ENCODE peak calls at places on chromosomes 12 and 14, in nine cellular contexts. One of them, this sample, is unnamed.
A peak's percentile ranks its signal among the peaks of the same experiment; 100 is the strongest.

GRCh38 chr14:33932526-33933292 is 18.2 kb downstream of the EGLN3 start:
- DNase-seq in stomach: no peak
- DNase-seq in heart left ventricle: no peak
- DNase-seq in ovary: no peak
- DNase-seq in uterus: no peak
- DNase-seq in body of pancreas: no peak
- DNase-seq in IMR-90: no peak
- DNase-seq in gastrocnemius medialis: no peak
- DNase-seq in A549: no peak
- DNase-seq in this sample: no peak

GRCh38 chr12:125071456-125071855 is 6.2 kb downstream of the AACS start:
- DNase-seq in stomach: no peak
- DNase-seq in heart left ventricle: no peak
- DNase-seq in ovary: no peak
- DNase-seq in uterus: no peak
- DNase-seq in body of pancreas: no peak
- DNase-seq in IMR-90: no peak
- DNase-seq in gastrocnemius medialis: no peak
- DNase-seq in A549: no peak
- DNase-seq in this sample: no peak

GRCh38 chr14:58669556-58670200 is 31.9 kb downstream of the DACT1 start:
- DNase-seq in stomach: no peak
- DNase-seq in heart left ventricle: no peak
- DNase-seq in ovary: no peak
- DNase-seq in uterus: no peak
- DNase-seq in body of pancreas: no peak
- DNase-seq in IMR-90: no peak
- DNase-seq in gastrocnemius medialis: no peak
- DNase-seq in A549: no peak
- DNase-seq in this sample: no peak

GRCh38 chr12:68373836-68374314 is 41.7 kb upstream of the MDM1 start:
- DNase-seq in stomach: no peak
- DNase-seq in heart left ventricle: no peak
- DNase-seq in ovary: no peak
- DNase-seq in uterus: no peak
- DNase-seq in body of pancreas: no peak
- DNase-seq in IMR-90: no peak
- DNase-seq in gastrocnemius medialis: no peak
- DNase-seq in A549: no peak
- DNase-seq in this sample: no peak

GRCh38 chr14:31965735-31966598 is 111.1 kb upstream of the ARHGAP5 start:
- DNase-seq in stomach: no peak
- DNase-seq in heart left ventricle: no peak
- DNase-seq in ovary: peak; percentile 56
- DNase-seq in uterus: no peak
- DNase-seq in body of pancreas: no peak
- DNase-seq in IMR-90: peak; percentile 4
- DNase-seq in gastrocnemius medialis: no peak
- DNase-seq in A549: no peak
- DNase-seq in this sample: peak; percentile 70

GRCh38 chr12:76586764-76587395 is 27.3 kb upstream of the OSBPL8 start:
- DNase-seq in stomach: no peak
- DNase-seq in heart left ventricle: no peak
- DNase-seq in ovary: no peak
- DNase-seq in uterus: peak; percentile 35
- DNase-seq in body of pancreas: peak; percentile 13
- DNase-seq in IMR-90: peak; percentile 67
- DNase-seq in gastrocnemius medialis: peak; percentile 30
- DNase-seq in A549: no peak
- DNase-seq in this sample: peak; percentile 44

GRCh38 chr12:132557969-132558856 is 52.2 kb downstream of the LRCOL1 start:
- DNase-seq in stomach: no peak
- DNase-seq in heart left ventricle: no peak
- DNase-seq in ovary: no peak
- DNase-seq in uterus: no peak
- DNase-seq in body of pancreas: no peak
- DNase-seq in IMR-90: no peak
- DNase-seq in gastrocnemius medialis: no peak
- DNase-seq in A549: no peak
- DNase-seq in this sample: no peak

GRCh38 chr12:64633186-64633939 is 23.1 kb downstream of the RASSF3 start:
- DNase-seq in stomach: no peak
- DNase-seq in heart left ventricle: no peak
- DNase-seq in ovary: no peak
- DNase-seq in uterus: no peak
- DNase-seq in body of pancreas: no peak
- DNase-seq in IMR-90: no peak
- DNase-seq in gastrocnemius medialis: no peak
- DNase-seq in A549: no peak
- DNase-seq in this sample: no peak

GRCh38 chr14:95155044-95155443 is 2.3 kb downstream of the DICER1 start:
- DNase-seq in stomach: no peak
- DNase-seq in heart left ventricle: no peak
- DNase-seq in ovary: no peak
- DNase-seq in uterus: no peak
- DNase-seq in body of pancreas: no peak
- DNase-seq in IMR-90: no peak
- DNase-seq in gastrocnemius medialis: no peak
- DNase-seq in A549: no peak
- DNase-seq in this sample: no peak

GRCh38 chr14:95156765-95157194 is 549 bp downstream of the DICER1 start:
- DNase-seq in stomach: peak; percentile 46
- DNase-seq in heart left ventricle: peak; percentile 72
- DNase-seq in ovary: peak; percentile 37
- DNase-seq in uterus: peak; percentile 24
- DNase-seq in body of pancreas: peak; percentile 60
- DNase-seq in IMR-90: peak; percentile 19
- DNase-seq in gastrocnemius medialis: peak; percentile 42
- DNase-seq in A549: peak; percentile 21
- DNase-seq in this sample: peak; percentile 50

GRCh38 chr14:95156153-95156764 is 1.1 kb downstream of the DICER1 start:
- DNase-seq in stomach: no peak
- DNase-seq in heart left ventricle: no peak
- DNase-seq in ovary: no peak
- DNase-seq in uterus: no peak
- DNase-seq in body of pancreas: no peak
- DNase-seq in IMR-90: peak; percentile 25
- DNase-seq in gastrocnemius medialis: no peak
- DNase-seq in A549: no peak
- DNase-seq in this sample: peak; percentile 33

GRCh38 chr14:95157987-95158712 is 821 bp upstream of the DICER1 start:
- DNase-seq in stomach: no peak
- DNase-seq in heart left ventricle: no peak
- DNase-seq in ovary: no peak
- DNase-seq in uterus: no peak
- DNase-seq in body of pancreas: no peak
- DNase-seq in IMR-90: no peak
- DNase-seq in gastrocnemius medialis: no peak
- DNase-seq in A549: peak; percentile 57
- DNase-seq in this sample: no peak

DNA sequence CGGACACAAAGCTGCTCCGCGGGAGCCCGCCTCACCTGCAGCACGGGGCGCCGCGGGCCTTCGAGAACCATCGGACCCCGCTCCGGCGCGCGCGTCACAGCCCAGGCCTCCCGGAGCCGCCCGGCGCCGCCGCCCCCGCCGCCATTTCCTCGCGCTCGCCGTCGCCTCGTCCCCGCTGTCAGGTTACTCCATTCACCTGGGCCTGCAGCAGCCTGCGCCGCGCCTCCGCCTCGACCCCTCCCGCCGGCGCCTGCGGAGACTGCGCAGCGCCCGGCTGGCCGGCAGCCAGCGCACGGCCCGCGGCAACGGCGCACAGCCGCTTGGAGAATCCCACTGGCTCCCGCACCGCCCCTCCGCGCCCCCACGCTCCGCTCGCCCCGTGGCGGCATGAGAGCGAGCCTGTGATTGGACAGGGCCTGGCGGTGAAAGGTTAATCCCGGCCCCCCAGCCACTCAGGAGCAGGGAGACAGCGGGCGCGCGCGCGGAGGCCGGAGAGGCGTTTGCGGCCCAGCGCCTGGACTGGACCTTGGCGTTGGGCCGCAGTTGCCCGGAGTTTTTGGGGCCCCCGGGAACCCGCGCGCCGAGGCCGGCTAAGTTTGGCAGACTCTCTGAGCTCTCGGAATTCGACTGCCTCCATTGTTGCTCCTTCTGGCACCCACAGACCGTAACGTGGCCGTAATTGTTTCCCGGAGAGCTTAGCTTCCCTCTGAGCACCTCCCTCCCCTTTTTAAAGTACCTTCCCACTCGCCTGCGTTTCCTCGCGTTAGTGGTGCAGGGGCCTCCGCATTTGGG is at the start of gene DICER1:
- DNase-seq in stomach: peak; percentile 99
- DNase-seq in heart left ventricle: peak; percentile 99
- DNase-seq in ovary: peak; percentile 98
- DNase-seq in uterus: peak; percentile 97
- DNase-seq in body of pancreas: peak; percentile 98
- DNase-seq in IMR-90: peak; percentile 89
- DNase-seq in gastrocnemius medialis: peak; percentile 96
- DNase-seq in A549: peak; percentile 94
- DNase-seq in this sample: peak; percentile 98
- TF ChIP-seq POLR2A in stomach: peak; percentile 25
- TF ChIP-seq POLR2A in heart left ventricle: peak; percentile 84
- TF ChIP-seq POLR2A in ovary: peak; percentile 61
- TF ChIP-seq POLR2A in uterus: peak; percentile 66
- TF ChIP-seq POLR2A in body of pancreas: peak; percentile 63
- TF ChIP-seq POLR2A in IMR-90: peak; percentile 50
- TF ChIP-seq POLR2A in gastrocnemius medialis: peak; percentile 77
- TF ChIP-seq POLR2A in A549: peak; percentile 48
- TF ChIP-seq POLR2A in this sample: no peak

DNA sequence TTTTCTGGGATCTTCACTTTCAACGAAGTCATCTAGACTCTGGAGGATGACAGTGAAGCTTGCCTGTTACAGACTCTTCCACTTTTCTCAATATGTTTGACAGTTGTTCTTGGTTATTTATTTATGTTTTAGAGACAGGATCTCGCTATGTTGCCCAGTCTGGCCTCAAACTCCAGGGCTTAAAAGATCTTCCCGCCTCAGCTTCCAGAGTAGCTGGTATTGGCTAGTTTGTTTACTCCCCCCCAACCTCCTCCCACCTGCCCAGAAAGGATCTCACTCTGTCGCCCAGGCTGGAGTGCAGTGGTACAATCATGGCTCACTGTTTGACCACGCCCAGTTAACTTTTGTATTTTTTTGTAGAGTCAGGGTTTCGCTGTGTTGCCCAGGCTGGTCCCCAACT is 3.3 kb downstream of the SPATS2 start:
- DNase-seq in stomach: no peak
- DNase-seq in heart left ventricle: no peak
- DNase-seq in ovary: no peak
- DNase-seq in uterus: no peak
- DNase-seq in body of pancreas: no peak
- DNase-seq in IMR-90: no peak
- DNase-seq in gastrocnemius medialis: no peak
- DNase-seq in A549: no peak
- DNase-seq in this sample: no peak
- H3K4me3 ChIP-seq in stomach: no peak overlapping the region
- H3K4me3 ChIP-seq in heart left ventricle: no peak overlapping the region
- H3K4me3 ChIP-seq in ovary: no peak overlapping the region
- H3K4me3 ChIP-seq in uterus: no peak overlapping the region
- H3K4me3 ChIP-seq in body of pancreas: no peak overlapping the region
- H3K4me3 ChIP-seq in IMR-90: no peak overlapping the region
- H3K4me3 ChIP-seq in gastrocnemius medialis: no peak overlapping the region
- H3K4me3 ChIP-seq in A549: no peak overlapping the region
- H3K4me3 ChIP-seq in this sample: no peak overlapping the region

GRCh38 chr12:8032242-8033152 is at the start of gene FOXJ2:
- DNase-seq in stomach: peak; percentile 86
- DNase-seq in heart left ventricle: peak; percentile 92
- DNase-seq in ovary: peak; percentile 84
- DNase-seq in uterus: peak; percentile 74
- DNase-seq in body of pancreas: peak; percentile 84
- DNase-seq in IMR-90: peak; percentile 58
- DNase-seq in gastrocnemius medialis: peak; percentile 72
- DNase-seq in A549: peak; percentile 57
- DNase-seq in this sample: peak; percentile 71

GRCh38 chr12:8031872-8032241 is 659 bp upstream of the FOXJ2 start:
- DNase-seq in stomach: no peak
- DNase-seq in heart left ventricle: no peak
- DNase-seq in ovary: no peak
- DNase-seq in uterus: no peak
- DNase-seq in body of pancreas: no peak
- DNase-seq in IMR-90: no peak
- DNase-seq in gastrocnemius medialis: no peak
- DNase-seq in A549: no peak
- DNase-seq in this sample: no peak

GRCh38 chr12:8035440-8036010 is 3.0 kb downstream of the FOXJ2 start:
- DNase-seq in stomach: no peak
- DNase-seq in heart left ventricle: no peak
- DNase-seq in ovary: no peak
- DNase-seq in uterus: no peak
- DNase-seq in body of pancreas: peak; percentile 35
- DNase-seq in IMR-90: peak; percentile 57
- DNase-seq in gastrocnemius medialis: no peak
- DNase-seq in A549: no peak
- DNase-seq in this sample: no peak

GRCh38 chr12:8034802-8035201 is 2.3 kb downstream of the FOXJ2 start:
- DNase-seq in stomach: no peak
- DNase-seq in heart left ventricle: no peak
- DNase-seq in ovary: no peak
- DNase-seq in uterus: no peak
- DNase-seq in body of pancreas: no peak
- DNase-seq in IMR-90: no peak
- DNase-seq in gastrocnemius medialis: no peak
- DNase-seq in A549: no peak
- DNase-seq in this sample: no peak

GRCh38 chr12:8033153-8034044 is 883 bp downstream of the FOXJ2 start:
- DNase-seq in stomach: no peak
- DNase-seq in heart left ventricle: no peak
- DNase-seq in ovary: peak; percentile 81
- DNase-seq in uterus: peak; percentile 81
- DNase-seq in body of pancreas: peak; percentile 61
- DNase-seq in IMR-90: peak; percentile 33
- DNase-seq in gastrocnemius medialis: peak; percentile 54
- DNase-seq in A549: peak; percentile 68
- DNase-seq in this sample: peak; percentile 91
- H3K4me1 ChIP-seq in stomach: peaks cover 61% of the 10 kb centered on the region
- H3K4me1 ChIP-seq in heart left ventricle: peaks cover 43% of the 10 kb centered on the region
- H3K4me1 ChIP-seq in ovary: peaks cover 19% of the 10 kb centered on the region
- H3K4me1 ChIP-seq in uterus: no peaks in the 10 kb centered on the region
- H3K4me1 ChIP-seq in body of pancreas: peaks cover 58% of the 10 kb centered on the region
- H3K4me1 ChIP-seq in IMR-90: peaks cover 21% of the 10 kb centered on the region
- H3K4me1 ChIP-seq in gastrocnemius medialis: peaks cover 54% of the 10 kb centered on the region
- H3K4me1 ChIP-seq in A549: peaks cover 27% of the 10 kb centered on the region
- H3K4me1 ChIP-seq in this sample: peaks cover 55% of the 10 kb centered on the region

GRCh38 chr12:110718222-110718908 is 24.3 kb downstream of the PPP1CC start:
- DNase-seq in stomach: no peak
- DNase-seq in heart left ventricle: no peak
- DNase-seq in ovary: no peak
- DNase-seq in uterus: no peak
- DNase-seq in body of pancreas: no peak
- DNase-seq in IMR-90: no peak
- DNase-seq in gastrocnemius medialis: no peak
- DNase-seq in A549: no peak
- DNase-seq in this sample: no peak

GRCh38 chr12:110721570-110721969 is 21.1 kb downstream of the PPP1CC start:
- DNase-seq in stomach: no peak
- DNase-seq in heart left ventricle: no peak
- DNase-seq in ovary: no peak
- DNase-seq in uterus: no peak
- DNase-seq in body of pancreas: no peak
- DNase-seq in IMR-90: no peak
- DNase-seq in gastrocnemius medialis: no peak
- DNase-seq in A549: no peak
- DNase-seq in this sample: no peak

DNA sequence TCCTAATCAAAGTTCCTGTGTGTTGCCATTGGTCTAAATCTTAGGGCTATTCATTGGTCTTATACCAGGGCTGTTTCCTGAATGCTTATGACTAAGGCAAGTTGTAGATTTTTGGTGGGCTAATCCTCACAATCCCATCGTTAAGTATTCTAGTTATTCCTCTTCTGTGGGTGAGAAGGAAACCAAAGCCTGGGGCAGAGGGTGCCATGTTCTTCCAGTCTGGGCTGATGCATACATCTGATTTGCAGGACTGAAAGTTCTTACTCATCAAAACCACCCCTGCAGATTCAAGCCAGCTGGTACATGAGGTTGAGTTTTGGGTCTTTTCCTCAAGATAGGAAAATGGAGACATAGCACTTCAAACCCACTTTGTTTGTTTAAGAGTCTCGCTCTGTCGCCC is 25.7 kb downstream of the PPP1CC start:
- DNase-seq in stomach: no peak
- DNase-seq in heart left ventricle: no peak
- DNase-seq in ovary: no peak
- DNase-seq in uterus: no peak
- DNase-seq in body of pancreas: no peak
- DNase-seq in IMR-90: no peak
- DNase-seq in gastrocnemius medialis: no peak
- DNase-seq in A549: no peak
- DNase-seq in this sample: no peak
- TF ChIP-seq POLR2A in stomach: no peak
- TF ChIP-seq POLR2A in heart left ventricle: no peak
- TF ChIP-seq POLR2A in ovary: no peak
- TF ChIP-seq POLR2A in uterus: no peak
- TF ChIP-seq POLR2A in body of pancreas: no peak
- TF ChIP-seq POLR2A in IMR-90: no peak
- TF ChIP-seq POLR2A in gastrocnemius medialis: no peak
- TF ChIP-seq POLR2A in A549: no peak
- TF ChIP-seq POLR2A in this sample: no peak